ENCODE peak calls at places on chromosome 7, in seven cellular contexts. L, W, U, E, X, G and C are unnamed samples.
A peak's percentile ranks its signal among the peaks of the same experiment; 100 is the strongest.

GRCh38 chr7:134865001-134865845 is 85.8 kb downstream of the CALD1 start:
- DNase-seq in W (peak; percentile 60), L (no peak), G (no peak), X (no peak), U (peak; percentile 77), E (peak; percentile 26), C (no peak)

GRCh38 chr7:149704507-149704906 is 68.9 kb downstream of the ZNF467 start:
- DNase-seq in X (no peak), E (no peak), L (no peak), G (no peak), U (peak; percentile 75), W (peak; percentile 29), C (no peak)

GRCh38 chr7:31058122-31058521 is 6.0 kb downstream of the ADCYAP1R1 start:
- DNase-seq in E (no peak), X (no peak), G (peak; percentile 74), W (no peak), U (peak; percentile 4), L (no peak), C (no peak)

GRCh38 chr7:17640730-17641377 is 299.4 kb downstream of the SNX13 start:
- DNase-seq in X (no peak), G (peak; percentile 69), L (no peak), E (no peak), W (peak; percentile 73), U (no peak), C (peak; percentile 30)

GRCh38 chr7:35697414-35698175 is 2.7 kb upstream of the HERPUD2 start:
- DNase-seq in U (peak; percentile 86), G (no peak), L (no peak), E (no peak), X (no peak), W (peak; percentile 81), C (no peak)

GRCh38 chr7:155758348-155758747 is 53.9 kb downstream of the SHH start:
- DNase-seq in L (no peak), E (no peak), G (no peak), U (no peak), W (no peak), X (peak; percentile 50), C (no peak)

GRCh38 chr7:45052011-45052410 is 36.8 kb downstream of the NACAD start:
- DNase-seq in G (no peak), U (no peak), W (no peak), L (no peak), X (no peak), E (no peak), C (no peak)

GRCh38 chr7:143223784-143224183 is 1.9 kb downstream of the TAS2R40 start:
- DNase-seq in X (no peak), G (no peak), W (no peak), U (no peak), E (no peak), L (no peak), C (no peak)

GRCh38 chr7:98733036-98733435 is 116.0 kb downstream of the NPTX2 start:
- DNase-seq in U (peak; percentile 41), W (peak; percentile 47), X (peak; percentile 83), E (peak; percentile 30), G (peak; percentile 66), L (no peak), C (peak; percentile 90)

GRCh38 chr7:40299097-40299496 is 164.3 kb downstream of the SUGCT start:
- DNase-seq in X (peak; percentile 28), U (peak; percentile 95), L (no peak), G (peak; percentile 94), E (no peak), W (peak; percentile 96), C (peak; percentile 17)

GRCh38 chr7:156019776-156020565 is 207.7 kb upstream of the SHH start:
- DNase-seq in U (no peak), L (no peak), W (no peak), G (no peak), X (no peak), E (no peak), C (no peak)

GRCh38 chr7:151857412-151857811 is 19.5 kb downstream of the PRKAG2 start:
- DNase-seq in U (no peak), W (no peak), X (no peak), E (no peak), L (no peak), G (no peak), C (no peak)

GRCh38 chr7:131727189-131727588 is 170.8 kb upstream of the PODXL start:
- DNase-seq in L (no peak), E (no peak), X (no peak), W (no peak), G (no peak), U (no peak), C (no peak)

GRCh38 chr7:11436773-11437524 is 395.0 kb downstream of the THSD7A start:
- DNase-seq in U (no peak), G (no peak), L (no peak), E (no peak), X (peak; percentile 31), W (no peak), C (no peak)

GRCh38 chr7:157411580-157411979 is 74.8 kb downstream of the DNAJB6 start:
- DNase-seq in E (peak; percentile 64), L (no peak), X (peak; percentile 86), G (peak; percentile 67), W (no peak), U (peak; percentile 43), C (no peak)